ENCODE peak calls at places on chromosomes 13 and 19, in nine cellular contexts. O, A, Y, F, V, R, N, T and G are unnamed samples.

GRCh38 chr13:69124996-69125395 is 982.6 kb upstream of the ATXN8OS start:
- DNase-seq in O (no peak), A (no peak), Y (no peak), F (no peak), V (no peak), R (no peak), N (no peak), T (no peak), G (no peak)

GRCh38 chr19:48190288-48191284 is 20.1 kb downstream of the ZSWIM9 start:
- DNase-seq in O (peak; percentile 98), A (peak; percentile 40), Y (peak; percentile 66), F (peak; percentile 82), V (peak; percentile 57), R (no peak), N (peak; percentile 17), T (no peak), G (no peak)

GRCh38 chr13:33446821-33447481 is 161.4 kb upstream of the STARD13 start:
- DNase-seq in O (no peak), A (no peak), Y (no peak), F (no peak), V (no peak), R (no peak), N (no peak), T (peak; percentile 42), G (no peak)

GRCh38 chr13:107360010-107360409 is 792.1 kb upstream of the ARGLU1 start:
- DNase-seq in O (no peak), A (no peak), Y (no peak), F (no peak), V (no peak), R (no peak), N (no peak), T (no peak), G (no peak)

GRCh38 chr13:36345438-36346221 is 564 bp downstream of the SPART start:
- DNase-seq in O (peak; percentile 86), A (peak; percentile 93), Y (peak; percentile 18), F (peak; percentile 93), V (peak; percentile 3), R (peak; percentile 89), N (peak; percentile 65), T (peak; percentile 84), G (no peak)

GRCh38 chr13:44323754-44324153 is 49.9 kb upstream of the SERP2 start:
- DNase-seq in O (no peak), A (no peak), Y (no peak), F (no peak), V (no peak), R (no peak), N (no peak), T (no peak), G (no peak)

GRCh38 chr13:24180743-24181384 is 20.3 kb downstream of the SPATA13 start:
- DNase-seq in O (no peak), A (no peak), Y (no peak), F (peak; percentile 68), V (no peak), R (no peak), N (no peak), T (no peak), G (no peak)

GRCh38 chr19:55340144-55340783 is 588 bp downstream of the KMT5C start:
- DNase-seq in O (no peak), A (peak; percentile 20), Y (no peak), F (no peak), V (no peak), R (no peak), N (peak; percentile 56), T (no peak), G (no peak)

GRCh38 chr13:66835040-66835628 is 395.0 kb downstream of the PCDH9 start:
- DNase-seq in O (no peak), A (peak; percentile 67), Y (no peak), F (peak; percentile 82), V (no peak), R (peak; percentile 53), N (peak; percentile 55), T (no peak), G (no peak)

GRCh38 chr13:30696278-30697176 is 38.8 kb upstream of the ALOX5AP start:
- DNase-seq in O (peak; percentile 25), A (peak; percentile 33), Y (no peak), F (peak; percentile 54), V (no peak), R (no peak), N (no peak), T (no peak), G (no peak)

GRCh38 chr19:35460608-35461007 is 12.6 kb downstream of the FFAR2 start:
- DNase-seq in O (no peak), A (no peak), Y (no peak), F (no peak), V (no peak), R (no peak), N (no peak), T (no peak), G (no peak)

GRCh38 chr19:35457173-35457572 is 9.1 kb downstream of the FFAR2 start:
- DNase-seq in O (no peak), A (no peak), Y (peak; percentile 58), F (no peak), V (no peak), R (no peak), N (no peak), T (no peak), G (no peak)

GRCh38 chr19:35458192-35458591 is 10.1 kb downstream of the FFAR2 start:
- DNase-seq in O (no peak), A (no peak), Y (no peak), F (no peak), V (no peak), R (no peak), N (no peak), T (no peak), G (no peak)

GRCh38 chr19:35459414-35460082 is 11.5 kb downstream of the FFAR2 start:
- DNase-seq in O (no peak), A (peak; percentile 87), Y (no peak), F (peak; percentile 74), V (no peak), R (peak; percentile 27), N (peak; percentile 55), T (peak; percentile 28), G (no peak)

GRCh38 chr19:35458821-35459391 is 10.8 kb downstream of the FFAR2 start:
- DNase-seq in O (no peak), A (no peak), Y (peak; percentile 66), F (no peak), V (peak; percentile 65), R (no peak), N (peak; percentile 36), T (no peak), G (no peak)
- TF ChIP-seq CTCF in O (no peak), A (no peak), Y (no peak), F (no peak), V (no peak), R (no peak), N (no peak), T (no peak), G (no peak)

DNA sequence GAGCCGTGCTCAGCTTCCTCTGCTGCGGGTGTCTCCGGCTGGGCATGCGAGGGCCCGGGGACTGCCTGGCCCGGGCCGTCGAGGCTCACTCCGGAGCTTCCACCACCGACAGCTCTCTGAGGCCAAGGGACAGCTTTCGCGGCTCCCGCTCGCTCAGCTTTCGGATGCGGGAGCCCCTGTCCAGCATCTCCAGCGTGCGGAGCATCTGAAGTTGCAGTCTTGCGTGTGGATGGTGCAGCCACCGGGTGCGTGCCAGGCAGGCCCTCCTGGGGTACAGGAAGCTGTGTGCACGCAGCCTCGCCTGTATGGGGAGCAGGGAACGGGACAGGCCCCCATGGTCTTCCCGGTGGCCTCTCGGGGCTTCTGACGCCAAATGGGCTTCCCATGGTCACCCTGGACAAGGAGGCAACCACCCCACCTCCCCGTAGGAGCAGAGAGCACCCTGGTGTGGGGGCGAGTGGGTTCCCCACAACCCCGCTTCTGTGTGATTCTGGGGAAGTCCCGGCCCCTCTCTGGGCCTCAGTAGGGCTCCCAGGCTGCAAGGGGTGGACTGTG is 1.2 kb downstream of the S1PR4 start:
- DNase-seq in O (no peak), A (no peak), Y (no peak), F (no peak), V (peak; percentile 72), R (no peak), N (no peak), T (no peak), G (no peak)
- TF ChIP-seq CTCF in O (no peak), A (no peak), Y (no peak), F (no peak), V (no peak), R (no peak), N (no peak), T (no peak), G (no peak)

GRCh38 chr19:10270616-10271394 is at the start of gene ICAM1:
- DNase-seq in O (peak; percentile 88), A (peak; percentile 94), Y (peak; percentile 87), F (peak; percentile 95), V (peak; percentile 88), R (peak; percentile 69), N (peak; percentile 76), T (peak; percentile 83), G (no peak)
- TF ChIP-seq CTCF in O (no peak), A (no peak), Y (no peak), F (no peak), V (peak; percentile 5), R (peak; percentile 47), N (no peak), T (no peak), G (no peak)

DNA sequence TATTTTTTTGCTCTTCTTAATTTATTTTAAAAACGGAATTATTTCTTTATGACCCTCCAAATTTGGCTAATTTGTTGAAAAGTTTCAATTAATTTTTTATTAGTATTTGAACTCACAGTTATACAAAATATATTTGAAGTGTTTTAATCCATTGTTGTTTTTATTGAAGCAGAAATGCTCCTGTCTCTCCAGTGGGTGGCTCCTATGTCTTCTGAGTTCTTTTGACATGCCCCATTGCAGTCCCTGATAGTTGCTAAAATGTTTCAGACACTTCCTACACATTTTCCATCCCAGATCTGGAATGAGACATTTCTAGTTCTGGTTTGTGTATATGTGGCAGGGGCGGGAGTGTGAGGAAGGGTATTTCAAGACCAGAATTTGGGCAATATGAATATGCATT is 579.4 kb upstream of the PRR20A start:
- DNase-seq in O (peak; percentile 26), A (no peak), Y (no peak), F (no peak), V (no peak), R (no peak), N (no peak), T (no peak), G (no peak)
- TF ChIP-seq CTCF in O (peak; percentile 38), A (no peak), Y (no peak), F (no peak), V (no peak), R (no peak), N (no peak), T (no peak), G (peak; percentile 39)